ENCODE peak calls at places on chromosomes 12 and 14, in eight cellular contexts. Y, N, X, V, L, Z, T and A are unnamed samples.

GRCh38 chr12:105083551-105084105 is 630 bp downstream of the ALDH1L2 start:
- DNase-seq in N (no peak), V (no peak), Z (peak; percentile 85), L (no peak), Y (no peak), T (peak; percentile 70), X (no peak), A (no peak)

GRCh38 chr12:49084438-49084837 is 10.2 kb downstream of the DHH start:
- DNase-seq in X (no peak), L (no peak), Y (no peak), V (no peak), Z (no peak), T (no peak), N (no peak), A (no peak)

GRCh38 chr14:58839233-58839632 is 201.5 kb downstream of the DACT1 start:
- DNase-seq in Y (no peak), X (no peak), V (no peak), Z (no peak), L (no peak), T (no peak), N (no peak), A (no peak)

GRCh38 chr12:87599459-87599858 is 429.7 kb downstream of the C12orf50 start:
- DNase-seq in N (no peak), T (no peak), Y (no peak), V (no peak), L (no peak), X (no peak), Z (no peak), A (no peak)

GRCh38 chr12:47808574-47809380 is 10.9 kb downstream of the HDAC7 start:
- DNase-seq in Z (no peak), N (peak; percentile 35), Y (no peak), V (no peak), L (peak; percentile 70), T (no peak), X (peak; percentile 52), A (no peak)

GRCh38 chr14:100641274-100641860 is 54.1 kb upstream of the BEGAIN start:
- DNase-seq in Y (peak; percentile 76), N (no peak), V (no peak), T (no peak), X (no peak), Z (no peak), L (no peak), A (no peak)

GRCh38 chr12:11662369-11662768 is 12.9 kb downstream of the ETV6 start:
- DNase-seq in Z (no peak), V (no peak), L (peak; percentile 19), N (no peak), X (no peak), T (no peak), Y (no peak), A (no peak)

GRCh38 chr14:61438860-61439765 is 117.7 kb downstream of the PRKCH start:
- DNase-seq in N (peak; percentile 96), L (peak; percentile 44), Z (peak; percentile 73), Y (no peak), X (peak; percentile 54), V (peak; percentile 26), T (peak; percentile 71), A (no peak)

GRCh38 chr14:90274808-90275454 is 18.6 kb downstream of the PSMC1 start:
- DNase-seq in V (no peak), Z (no peak), T (no peak), N (no peak), X (no peak), Y (no peak), L (peak; percentile 42), A (no peak)

GRCh38 chr14:22386924-22387775 is 201.9 kb downstream of the DAD1 start:
- DNase-seq in Y (no peak), T (peak; percentile 50), L (peak; percentile 7), V (no peak), Z (no peak), N (peak; percentile 88), X (peak; percentile 10), A (peak; percentile 64)

GRCh38 chr12:45425426-45425825 is 209.5 kb downstream of the ANO6 start:
- DNase-seq in T (no peak), Z (no peak), N (no peak), V (no peak), Y (no peak), X (no peak), L (no peak), A (no peak)

GRCh38 chr12:104220931-104221330 is 5.4 kb downstream of the TXNRD1 start:
- DNase-seq in X (no peak), Y (no peak), V (no peak), T (no peak), N (no peak), Z (no peak), L (no peak), A (no peak)

GRCh38 chr14:103871596-103872480 is 24.5 kb upstream of the PPP1R13B start:
- DNase-seq in L (peak; percentile 78), X (peak; percentile 77), Y (peak; percentile 91), T (peak; percentile 87), Z (peak; percentile 90), V (peak; percentile 69), N (no peak), A (no peak)

GRCh38 chr12:15701721-15702156 is 87.4 kb downstream of the EPS8 start:
- DNase-seq in X (no peak), T (no peak), V (no peak), Z (no peak), L (peak; percentile 34), Y (no peak), N (peak; percentile 35), A (no peak)

GRCh38 chr12:110179291-110179690 is 55.1 kb downstream of the IFT81 start:
- DNase-seq in N (peak; percentile 50), Z (no peak), V (no peak), L (no peak), Y (no peak), X (no peak), T (no peak), A (no peak)

GRCh38 chr12:132218915-132219314 is 74.7 kb downstream of the NOC4L start:
- DNase-seq in Z (peak; percentile 49), N (peak; percentile 64), L (peak; percentile 54), T (no peak), Y (no peak), X (peak; percentile 45), V (no peak), A (peak; percentile 83)

GRCh38 chr14:99729991-99730875 is 46.1 kb downstream of the CYP46A1 start:
- DNase-seq in X (peak; percentile 72), Z (peak; percentile 87), T (peak; percentile 78), Y (peak; percentile 72), N (peak; percentile 76), V (peak; percentile 56), L (peak; percentile 28), A (peak; percentile 83)

GRCh38 chr12:30692470-30692869 is 3.2 kb downstream of the IPO8 start:
- DNase-seq in Z (no peak), N (peak; percentile 20), Y (no peak), V (no peak), L (no peak), X (no peak), T (no peak), A (no peak)

GRCh38 chr12:122085006-122085405 is 6.5 kb downstream of the MLXIP start:
- DNase-seq in V (no peak), T (no peak), X (no peak), L (no peak), Y (no peak), N (no peak), Z (no peak), A (peak; percentile 91)

GRCh38 chr14:76919811-76920571 is 93.8 kb downstream of the LRRC74A start:
- DNase-seq in V (no peak), N (peak; percentile 53), Z (peak; percentile 86), X (peak; percentile 25), T (no peak), L (peak; percentile 33), Y (no peak), A (peak; percentile 58)

GRCh38 chr14:86675059-86675458 is 1145.1 kb downstream of the FLRT2 start:
- DNase-seq in L (no peak), Y (no peak), T (no peak), Z (no peak), V (no peak), X (no peak), N (no peak), A (no peak)

GRCh38 chr12:93877446-93877845 is 200.3 kb downstream of the CRADD start:
- DNase-seq in N (no peak), Z (no peak), X (no peak), L (no peak), Y (no peak), T (no peak), V (no peak), A (no peak)

GRCh38 chr12:74535536-74535935 is 2.1 kb upstream of the ATXN7L3B start:
- DNase-seq in Z (no peak), N (no peak), T (no peak), Y (no peak), X (no peak), L (peak; percentile 7), V (no peak), A (no peak)

GRCh38 chr14:32824195-32824594 is 114.5 kb upstream of the NPAS3 start:
- DNase-seq in L (no peak), Z (no peak), X (no peak), Y (no peak), T (no peak), N (no peak), V (no peak), A (no peak)
- H3K9me3 ChIP-seq in L (no peaks in the 10 kb centered on the region), Z (no peaks in the 10 kb centered on the region), X (no peaks in the 10 kb centered on the region), Y (no peaks in the 10 kb centered on the region), T (no peaks in the 10 kb centered on the region), N (no peaks in the 10 kb centered on the region), V (no peaks in the 10 kb centered on the region), A (no peaks in the 10 kb centered on the region)

GRCh38 chr12:91178139-91178561 is 4.5 kb downstream of the DCN start:
- DNase-seq in T (no peak), V (no peak), L (no peak), N (peak; percentile 44), Y (no peak), Z (no peak), X (no peak), A (no peak)
- H3K4me3 ChIP-seq in T (peak overlapping the region; percentile 43), V (no peak overlapping the region), L (no peak overlapping the region), N (peak overlapping the region; percentile 58), Y (peak overlapping the region; percentile 19), Z (peak overlapping the region; percentile 30), X (no peak overlapping the region), A (no peak overlapping the region)

GRCh38 chr12:116642101-116642500 is 82.9 kb downstream of the MAP1LC3B2 start:
- DNase-seq in Y (no peak), Z (no peak), T (no peak), X (no peak), N (no peak), L (no peak), V (no peak), A (no peak)
- H3K9me3 ChIP-seq in Y (no peaks in the 10 kb centered on the region), Z (no peaks in the 10 kb centered on the region), T (no peaks in the 10 kb centered on the region), X (no peaks in the 10 kb centered on the region), N (no peaks in the 10 kb centered on the region), L (no peaks in the 10 kb centered on the region), V (no peaks in the 10 kb centered on the region), A (peaks cover 7% of the 10 kb centered on the region)

GRCh38 chr14:71588028-71588427 is 344.2 kb upstream of the RGS6 start:
- DNase-seq in T (no peak), L (no peak), Y (no peak), X (no peak), V (no peak), N (no peak), Z (no peak), A (no peak)

GRCh38 chr14:71588576-71589215 is 343.5 kb upstream of the RGS6 start:
- DNase-seq in V (no peak), T (no peak), Y (no peak), N (no peak), L (no peak), X (no peak), Z (no peak), A (no peak)

GRCh38 chr14:71583705-71584104 is 348.5 kb upstream of the RGS6 start:
- DNase-seq in T (no peak), Z (no peak), Y (no peak), X (no peak), N (no peak), L (no peak), V (no peak), A (no peak)

GRCh38 chr14:71583246-71583645 is 349.0 kb upstream of the RGS6 start:
- DNase-seq in V (no peak), T (no peak), L (no peak), Y (no peak), X (no peak), N (no peak), Z (no peak), A (no peak)

GRCh38 chr14:71586131-71586893 is 345.9 kb upstream of the RGS6 start:
- DNase-seq in T (no peak), V (no peak), X (no peak), Y (no peak), N (no peak), L (no peak), Z (no peak), A (no peak)
- H3K4me3 ChIP-seq in T (peak overlapping the region; percentile 21), V (no peak overlapping the region), X (no peak overlapping the region), Y (no peak overlapping the region), N (no peak overlapping the region), L (no peak overlapping the region), Z (peak overlapping the region; percentile 13), A (no peak overlapping the region)